ENCODE peak calls at places on chromosomes 12 and 14, in eight cellular contexts. L is SK-N-DZ, C is skeletal muscle cell, K is left cardiac atrium, Y is AG04450, J is NCI-H1694, B is AG10803, D is HCEC 1CT. S is an unnamed sample.

GRCh38 chr12:28611501-28611900 is 421.2 kb downstream of the CCDC91 start:
- DNase-seq in L (no peak), C (no peak), K (no peak), Y (no peak), J (no peak), B (no peak), D (no peak), S (no peak)

GRCh38 chr12:46468159-46468558 is 95.6 kb upstream of the SLC38A2 start:
- DNase-seq in L (no peak), C (no peak), K (peak), Y (no peak), J (no peak), B (no peak), D (no peak), S (no peak)

GRCh38 chr14:92497391-92497790 is 16.2 kb upstream of the RIN3 start:
- DNase-seq in L (no peak), C (no peak), K (no peak), Y (no peak), J (no peak), B (no peak), D (no peak), S (no peak)

GRCh38 chr12:24649209-24649608 is 299.7 kb downstream of the BCAT1 start:
- DNase-seq in L (no peak), C (no peak), K (no peak), Y (no peak), J (no peak), B (no peak), D (no peak), S (no peak)

GRCh38 chr12:119624971-119625370 is 31.4 kb downstream of the TMEM233 start:
- DNase-seq in L (no peak), C (no peak), K (no peak), Y (no peak), J (no peak), B (no peak), D (no peak), S (no peak)

GRCh38 chr12:31324116-31324844 is 1.7 kb downstream of the SINHCAF start:
- DNase-seq in L (peak), C (peak), K (peak), Y (peak), J (peak), B (peak), D (peak), S (peak)

GRCh38 chr14:26707234-26707633 is 109.4 kb upstream of the NOVA1 start:
- DNase-seq in L (no peak), C (no peak), K (no peak), Y (no peak), J (no peak), B (no peak), D (no peak), S (no peak)

GRCh38 chr12:121048442-121048841 is 9.4 kb upstream of the OASL start:
- DNase-seq in L (peak), C (no peak), K (no peak), Y (no peak), J (no peak), B (no peak), D (no peak), S (no peak)

GRCh38 chr12:93740721-93741120 is 63.5 kb downstream of the CRADD start:
- DNase-seq in L (no peak), C (no peak), K (no peak), Y (no peak), J (no peak), B (peak), D (peak), S (no peak)

GRCh38 chr14:75222208-75222701 is 45.8 kb upstream of the TMED10 start:
- DNase-seq in L (no peak), C (peak), K (peak), Y (peak), J (no peak), B (peak), D (peak), S (no peak)

GRCh38 chr12:2912216-2912575 is 21.5 kb downstream of the TULP3 start:
- DNase-seq in L (no peak), C (no peak), K (no peak), Y (no peak), J (no peak), B (no peak), D (no peak), S (no peak)